ENCODE peak calls at places on chromosomes 11 and 22, in seven cellular contexts. E, O, U, Q, C, Y and H are unnamed samples.

GRCh38 chr11:12528487-12528886 is 145.7 kb upstream of the TEAD1 start:
- DNase-seq in E (no peak), Y (no peak), Q (no peak), U (no peak), O (no peak), C (no peak), H (no peak)

GRCh38 chr11:45473491-45473890 is 187.3 kb upstream of the SYT13 start:
- DNase-seq in Q (no peak), U (no peak), C (no peak), E (no peak), O (no peak), Y (no peak), H (no peak)

GRCh38 chr11:135074397-135074998 is 662.5 kb upstream of the B3GAT1 start:
- DNase-seq in U (no peak), Y (no peak), Q (no peak), E (no peak), O (no peak), C (no peak), H (peak; percentile 70)

GRCh38 chr11:28674432-28675076 is 566.4 kb downstream of the METTL15 start:
- DNase-seq in Q (no peak), O (no peak), E (peak; percentile 48), U (peak; percentile 10), C (no peak), Y (peak; percentile 28), H (no peak)

GRCh38 chr11:1762537-1763302 is 1.0 kb downstream of the CTSD start:
- DNase-seq in E (peak; percentile 19), Q (no peak), O (peak; percentile 65), Y (no peak), U (no peak), C (peak; percentile 83), H (peak; percentile 55)

GRCh38 chr22:41913842-41914534 is 886 bp downstream of the SHISA8 start:
- DNase-seq in U (no peak), Q (no peak), O (peak; percentile 42), E (no peak), Y (no peak), C (no peak), H (no peak)

GRCh38 chr11:5293028-5293427 is 8.7 kb downstream of the OR51B4 start:
- DNase-seq in E (no peak), C (no peak), Y (no peak), Q (no peak), U (no peak), O (no peak), H (no peak)

GRCh38 chr11:2832718-2833020 is 52.9 kb downstream of the CDKN1C start:
- DNase-seq in Y (no peak), E (no peak), U (no peak), Q (no peak), C (no peak), O (no peak), H (no peak)

GRCh38 chr11:126739499-126740145 is 260.9 kb downstream of the KIRREL3 start:
- DNase-seq in Y (no peak), O (no peak), C (no peak), Q (no peak), E (no peak), U (no peak), H (no peak)

GRCh38 chr11:23497040-23497439 is 636.8 kb upstream of the CCDC179 start:
- DNase-seq in U (no peak), C (no peak), Y (no peak), E (no peak), Q (no peak), O (no peak), H (no peak)

GRCh38 chr11:35247863-35248262 is 108.9 kb downstream of the CD44 start:
- DNase-seq in E (no peak), Q (no peak), O (no peak), C (no peak), Y (no peak), U (no peak), H (no peak)

GRCh38 chr11:126992065-126992803 is 8.3 kb downstream of the KIRREL3 start:
- DNase-seq in C (no peak), Y (no peak), U (no peak), E (no peak), O (no peak), Q (no peak), H (peak; percentile 30)

GRCh38 chr22:42376721-42377177 is 55.5 kb downstream of the NFAM1 start:
- DNase-seq in O (peak; percentile 42), C (no peak), Y (peak; percentile 81), U (no peak), E (no peak), Q (no peak), H (no peak)

GRCh38 chr11:132125855-132126841 is 755.7 kb downstream of the NTM start:
- DNase-seq in Q (no peak), U (no peak), E (no peak), C (no peak), O (no peak), Y (peak; percentile 48), H (no peak)

GRCh38 chr11:105968021-105968697 is 53.9 kb downstream of the MSANTD4 start:
- DNase-seq in U (no peak), Q (no peak), Y (no peak), O (no peak), C (no peak), E (no peak), H (no peak)

GRCh38 chr11:13984616-13985474 is 22.3 kb downstream of the SPON1 start:
- DNase-seq in E (no peak), U (no peak), C (no peak), Y (peak; percentile 31), O (no peak), Q (no peak), H (no peak)

GRCh38 chr22:49564054-49564453 is 263.6 kb downstream of the BRD1 start:
- DNase-seq in U (no peak), O (no peak), Y (no peak), Q (no peak), E (no peak), C (no peak), H (no peak)

GRCh38 chr22:25085930-25086901 is 113.4 kb upstream of the CRYBB3 start:
- DNase-seq in Y (no peak), Q (peak; percentile 79), E (no peak), C (peak; percentile 91), O (no peak), U (no peak), H (no peak)

GRCh38 chr22:22841598-22841997 is 46.0 kb upstream of the IGLL5 start:
- DNase-seq in Q (no peak), U (no peak), O (no peak), C (no peak), E (no peak), Y (no peak), H (no peak)

GRCh38 chr22:22838148-22838786 is 49.3 kb upstream of the IGLL5 start:
- DNase-seq in U (no peak), Y (no peak), E (no peak), C (no peak), Q (no peak), O (peak; percentile 38), H (no peak)

GRCh38 chr22:22842085-22842484 is 45.5 kb upstream of the IGLL5 start:
- DNase-seq in C (no peak), Q (no peak), Y (no peak), O (no peak), E (no peak), U (no peak), H (no peak)

GRCh38 chr22:22839570-22840314 is 47.9 kb upstream of the IGLL5 start:
- DNase-seq in U (no peak), O (no peak), Y (no peak), C (no peak), E (no peak), Q (no peak), H (no peak)

GRCh38 chr22:22840778-22841177 is 46.8 kb upstream of the IGLL5 start:
- DNase-seq in O (no peak), U (no peak), Q (no peak), C (no peak), Y (no peak), E (no peak), H (no peak)
- TF ChIP-seq JUND in O (no peak), U (no peak), Q (no peak), C (no peak), Y (no peak), E (no peak), H (no peak)

GRCh38 chr11:123188508-123189165 is 6.4 kb downstream of the CLMP start:
- DNase-seq in C (no peak), U (no peak), O (no peak), Q (no peak), E (no peak), Y (no peak), H (no peak)

GRCh38 chr11:123193742-123194141 is 1.3 kb downstream of the CLMP start:
- DNase-seq in Y (peak; percentile 52), E (no peak), U (no peak), C (no peak), Q (no peak), O (no peak), H (no peak)

GRCh38 chr11:123194308-123195181 is 503 bp downstream of the CLMP start:
- DNase-seq in Y (peak; percentile 86), Q (no peak), O (no peak), U (no peak), E (no peak), C (no peak), H (peak; percentile 46)

GRCh38 chr11:123190504-123190903 is 4.5 kb downstream of the CLMP start:
- DNase-seq in C (no peak), Y (no peak), O (no peak), Q (no peak), E (no peak), U (no peak), H (no peak)

GRCh38 chr11:123191939-123192338 is 3.1 kb downstream of the CLMP start:
- DNase-seq in O (no peak), Q (no peak), U (no peak), E (no peak), C (no peak), Y (no peak), H (no peak)
- TF ChIP-seq JUND in O (no peak), Q (no peak), U (no peak), E (no peak), C (no peak), Y (no peak), H (no peak)

GRCh38 chr22:20203142-20204099 is 52.6 kb upstream of the CCDC188 start:
- DNase-seq in Q (no peak), C (peak; percentile 36), U (peak; percentile 38), Y (peak; percentile 62), E (no peak), O (peak; percentile 89), H (no peak)
- TF ChIP-seq JUND in Q (no peak), C (no peak), U (no peak), Y (no peak), E (no peak), O (no peak), H (no peak)

DNA sequence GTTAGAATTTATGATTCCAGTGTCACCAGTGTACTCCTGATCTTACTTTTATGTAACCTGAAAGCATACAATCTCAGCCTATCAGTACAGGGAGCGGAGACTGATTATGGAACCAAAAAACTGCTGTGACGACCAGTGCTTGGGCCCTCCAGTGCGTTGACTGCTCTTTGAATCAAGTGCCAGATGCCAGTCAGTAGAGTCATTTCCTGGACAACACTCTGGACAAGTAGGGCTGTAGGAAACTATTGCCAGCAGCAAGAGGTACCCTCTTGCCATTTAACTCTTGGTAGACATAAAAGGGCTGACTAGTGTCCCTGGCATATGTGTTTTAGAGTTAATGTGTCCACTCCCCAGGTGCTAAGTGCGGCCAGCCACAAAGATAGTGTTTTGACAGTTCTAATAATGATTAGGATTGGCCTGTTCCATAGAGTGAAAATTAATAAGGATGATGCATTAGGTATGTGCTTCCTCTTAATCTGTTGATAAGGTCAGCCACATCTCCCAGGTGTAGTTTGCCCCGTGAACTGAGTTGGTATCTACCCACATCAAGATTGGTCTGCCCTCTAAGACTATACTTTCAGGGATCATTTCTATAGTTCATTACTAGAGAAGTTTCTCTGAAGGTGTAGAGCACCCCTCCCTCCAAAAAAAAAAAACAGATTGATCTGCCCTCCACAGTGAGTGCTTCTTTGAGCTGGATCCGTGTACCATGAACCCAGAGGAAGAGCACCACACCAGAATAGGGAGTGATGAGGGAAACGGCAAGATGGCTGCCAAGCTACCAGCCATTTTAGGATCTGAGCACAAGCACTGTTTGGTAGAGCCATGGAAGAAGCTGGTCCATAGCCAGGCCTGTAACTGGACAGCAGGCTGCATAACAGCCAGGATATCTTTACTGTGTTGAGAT is 20.7 kb upstream of the AIFM3 start:
- DNase-seq in O (no peak), Q (no peak), C (no peak), E (no peak), Y (no peak), U (no peak), H (no peak)
- TF ChIP-seq JUND in O (no peak), Q (no peak), C (no peak), E (no peak), Y (no peak), U (no peak), H (no peak)